ENCODE peak calls at places on chromosomes 1 and 21, in ten cellular contexts. L, M, B, K, F, X, C, I, V and H are unnamed samples.

GRCh38 chr1:94325379-94326302 is 88.3 kb upstream of the ARHGAP29 start:
- DNase-seq in L (no peak), M (peak; percentile 94), B (no peak), K (no peak), F (peak; percentile 99), X (peak; percentile 99), C (peak; percentile 99), I (no peak), V (peak; percentile 98), H (peak; percentile 98)

GRCh38 chr1:17198476-17199258 is 6.3 kb upstream of the PADI1 start:
- DNase-seq in L (no peak), M (no peak), B (no peak), K (peak; percentile 70), F (no peak), X (no peak), C (no peak), I (no peak), V (no peak), H (no peak)

GRCh38 chr1:206952182-206952581 is 5.9 kb upstream of the PIGR start:
- DNase-seq in L (peak; percentile 18), M (no peak), B (no peak), K (no peak), F (no peak), X (no peak), C (no peak), I (no peak), V (no peak), H (peak; percentile 86)

GRCh38 chr1:39949891-39950290 is 5.1 kb upstream of the MFSD2A start:
- DNase-seq in L (no peak), M (no peak), B (no peak), K (no peak), F (no peak), X (no peak), C (no peak), I (no peak), V (no peak), H (no peak)

GRCh38 chr21:31184462-31184861 is 146.2 kb upstream of the KRTAP19-8 start:
- DNase-seq in L (peak; percentile 28), M (no peak), B (no peak), K (peak; percentile 82), F (no peak), X (no peak), C (no peak), I (no peak), V (no peak), H (no peak)

GRCh38 chr1:111988743-111989453 is 570 bp downstream of the KCND3 start:
- DNase-seq in L (no peak), M (no peak), B (peak; percentile 74), K (no peak), F (no peak), X (no peak), C (no peak), I (peak; percentile 42), V (no peak), H (no peak)

GRCh38 chr21:25887166-25887565 is 152.4 kb downstream of the GABPA start:
- DNase-seq in L (no peak), M (no peak), B (no peak), K (no peak), F (peak; percentile 37), X (no peak), C (no peak), I (no peak), V (no peak), H (no peak)

GRCh38 chr1:203131548-203132200 is 4.1 kb downstream of the ADORA1 start:
- DNase-seq in L (no peak), M (no peak), B (no peak), K (peak; percentile 81), F (no peak), X (no peak), C (no peak), I (no peak), V (no peak), H (no peak)

GRCh38 chr1:172002725-172003345 is 161.5 kb downstream of the DNM3 start:
- DNase-seq in L (peak; percentile 52), M (peak; percentile 43), B (no peak), K (no peak), F (peak; percentile 84), X (peak; percentile 73), C (no peak), I (no peak), V (peak; percentile 83), H (peak; percentile 73)

GRCh38 chr21:14241322-14241721 is 25.4 kb downstream of the RBM11 start:
- DNase-seq in L (peak; percentile 40), M (no peak), B (no peak), K (no peak), F (no peak), X (no peak), C (no peak), I (no peak), V (no peak), H (no peak)

GRCh38 chr1:9121891-9122409 is 7.0 kb downstream of the GPR157 start:
- DNase-seq in L (peak; percentile 30), M (no peak), B (peak; percentile 32), K (no peak), F (no peak), X (no peak), C (no peak), I (no peak), V (no peak), H (no peak)

GRCh38 chr1:209614906-209615305 is 31.4 kb downstream of the CAMK1G start:
- DNase-seq in L (no peak), M (no peak), B (no peak), K (peak; percentile 57), F (no peak), X (no peak), C (no peak), I (no peak), V (no peak), H (no peak)

GRCh38 chr1:3775498-3776230 is 3.1 kb downstream of the SMIM1 start:
- DNase-seq in L (peak; percentile 79), M (peak; percentile 20), B (peak; percentile 89), K (peak; percentile 87), F (peak; percentile 75), X (peak; percentile 59), C (no peak), I (peak; percentile 54), V (peak; percentile 64), H (peak; percentile 79)

GRCh38 chr1:59323879-59324278 is 27.0 kb downstream of the FGGY start:
- DNase-seq in L (no peak), M (no peak), B (no peak), K (no peak), F (no peak), X (peak; percentile 36), C (no peak), I (no peak), V (no peak), H (no peak)

GRCh38 chr1:191707288-191707687 is 451.0 kb upstream of the RGS18 start:
- DNase-seq in L (no peak), M (peak; percentile 8), B (no peak), K (no peak), F (peak; percentile 7), X (peak; percentile 49), C (no peak), I (no peak), V (peak; percentile 25), H (no peak)

GRCh38 chr1:47333922-47334764 is 553 bp downstream of the CMPK1 start:
- DNase-seq in L (peak; percentile 87), M (no peak), B (peak; percentile 94), K (peak; percentile 95), F (peak; percentile 77), X (peak; percentile 74), C (no peak), I (peak; percentile 83), V (peak; percentile 72), H (peak; percentile 80)
- TF ChIP-seq CTCF in L (no peak), M (peak; percentile 31), B (peak; percentile 19), K (no peak), F (peak; percentile 43), X (peak; percentile 7), C (peak; percentile 37), I (no peak), V (peak; percentile 10), H (no peak)

GRCh38 chr1:82269466-82269865 is 468.7 kb downstream of the ADGRL2 start:
- DNase-seq in L (no peak), M (no peak), B (no peak), K (no peak), F (peak; percentile 45), X (no peak), C (no peak), I (no peak), V (peak; percentile 53), H (peak; percentile 79)
- H3K4me3 ChIP-seq in L (no peak overlapping the region), M (no peak overlapping the region), B (no peak overlapping the region), K (no peak overlapping the region), F (no peak overlapping the region), X (no peak overlapping the region), C (no peak overlapping the region), I (no peak overlapping the region), V (no peak overlapping the region), H (no peak overlapping the region)

GRCh38 chr1:226277897-226278296 is 31.1 kb downstream of the LIN9 start:
- DNase-seq in L (no peak), M (no peak), B (no peak), K (no peak), F (no peak), X (no peak), C (no peak), I (no peak), V (no peak), H (no peak)
- TF ChIP-seq CTCF in L (no peak), M (no peak), B (no peak), K (no peak), F (no peak), X (no peak), C (no peak), I (no peak), V (no peak), H (no peak)

GRCh38 chr1:151281225-151281968 is 702 bp upstream of the ZNF687 start:
- DNase-seq in L (peak; percentile 98), M (peak; percentile 93), B (peak; percentile 94), K (peak; percentile 99), F (peak; percentile 99), X (peak; percentile 97), C (peak; percentile 88), I (peak; percentile 94), V (peak; percentile 98), H (peak; percentile 99)
- H3K4me3 ChIP-seq in L (peak overlapping the region; percentile 96), M (peak overlapping the region; percentile 98), B (peak overlapping the region; percentile 85), K (peak overlapping the region; percentile 61), F (peak overlapping the region; percentile 97), X (peak overlapping the region; percentile 56), C (peak overlapping the region; percentile 73), I (peak overlapping the region; percentile 93), V (peak overlapping the region; percentile 97), H (peak overlapping the region; percentile 53)